ENCODE peak calls at places on chromosomes 16 and 17, in five cellular contexts. S is activated naive CD8-positive, alpha-beta T cell treated with anti-CD3 and anti-CD28 coated beads, Interleukin-2, amount 50 U/mL, for 24 hours; V is Daoy; B is NCI-H774; X is anterior cingulate cortex. I is an unnamed sample.

GRCh38 chr16:1152123-1152638 is 725 bp upstream of the CACNA1H start:
- DNase-seq in V (no peak), X (no peak), B (no peak), S (peak; percentile 20), I (peak; percentile 63)

GRCh38 chr17:79821331-79822095 is 17.7 kb downstream of the CBX4 start:
- DNase-seq in S (no peak), X (no peak), B (no peak), V (no peak), I (no peak)

GRCh38 chr17:74729368-74729767 is 7.7 kb upstream of the RAB37 start:
- DNase-seq in S (no peak), X (no peak), B (no peak), V (no peak), I (no peak)

GRCh38 chr16:82936941-82937551 is 310.3 kb downstream of the CDH13 start:
- DNase-seq in B (no peak), X (no peak), V (peak; percentile 61), S (no peak), I (no peak)

GRCh38 chr16:495127-495748 is 32.3 kb upstream of the CAPN15 start:
- DNase-seq in B (no peak), S (peak; percentile 28), X (no peak), V (peak; percentile 34), I (no peak)

GRCh38 chr16:47970291-47970931 is 185.4 kb downstream of the ABCC12 start:
- DNase-seq in X (no peak), S (no peak), V (peak; percentile 30), B (no peak), I (no peak)

GRCh38 chr16:27829975-27830374 is 233.5 kb downstream of the GSG1L start:
- DNase-seq in V (no peak), B (no peak), S (no peak), X (no peak), I (no peak)

GRCh38 chr17:7557825-7558543 is 566 bp upstream of the TNFSF13 start:
- DNase-seq in B (peak; percentile 56), X (peak; percentile 81), S (peak; percentile 60), V (peak; percentile 73), I (no peak)

GRCh38 chr17:81713004-81713555 is 996 bp downstream of the SLC25A10 start:
- DNase-seq in V (no peak), X (peak; percentile 31), B (no peak), S (no peak), I (no peak)